ENCODE peak calls at places on chromosomes 3 and 15, in four cellular contexts. T, C, K and L are unnamed samples.

GRCh38 chr3:54874816-54875556 is 52.9 kb downstream of the LRTM1 start:
- DNase-seq in T (no peak), C (no peak), K (no peak), L (no peak)

GRCh38 chr3:129404610-129405009 is 23.8 kb downstream of the EFCAB12 start:
- DNase-seq in T (no peak), C (no peak), K (no peak), L (no peak)

GRCh38 chr3:25679166-25679565 is 14.5 kb upstream of the TOP2B start:
- DNase-seq in T (no peak), C (no peak), K (no peak), L (no peak)

GRCh38 chr15:37921527-37922385 is 12.7 kb upstream of the TMCO5A start:
- DNase-seq in T (no peak), C (peak; percentile 33), K (no peak), L (no peak)

GRCh38 chr3:144760831-144761230 is 789.2 kb downstream of the DIPK2A start:
- DNase-seq in T (no peak), C (peak; percentile 23), K (peak; percentile 13), L (no peak)

GRCh38 chr15:83653639-83654378 is at the start of gene ADAMTSL3:
- DNase-seq in T (no peak), C (peak; percentile 70), K (peak; percentile 78), L (no peak)

GRCh38 chr3:125107861-125108567 is 52.2 kb upstream of the HEG1 start:
- DNase-seq in T (no peak), C (peak; percentile 80), K (peak; percentile 77), L (no peak)

GRCh38 chr3:17629400-17629799 is 113.0 kb downstream of the TBC1D5 start:
- DNase-seq in T (no peak), C (no peak), K (no peak), L (no peak)

GRCh38 chr3:16496408-16497222 is 16.9 kb downstream of the RFTN1 start:
- DNase-seq in T (no peak), C (no peak), K (no peak), L (no peak)

GRCh38 chr3:28502555-28502954 is 153.9 kb upstream of the AZI2 start:
- DNase-seq in T (no peak), C (no peak), K (no peak), L (no peak)

GRCh38 chr3:194871143-194871863 is 185.6 kb downstream of the FAM43A start:
- DNase-seq in T (no peak), C (peak; percentile 86), K (peak; percentile 85), L (no peak)

GRCh38 chr3:48367201-48367600 is 4.8 kb upstream of the FBXW12 start:
- DNase-seq in T (no peak), C (peak; percentile 1), K (peak; percentile 12), L (no peak)

GRCh38 chr15:63197626-63198025 is 8.2 kb downstream of the RAB8B start:
- DNase-seq in T (no peak), C (no peak), K (no peak), L (no peak)

GRCh38 chr3:160225181-160226025 is at the start of gene C3orf80:
- DNase-seq in T (peak; percentile 33), C (peak; percentile 33), K (peak; percentile 48), L (peak; percentile 26)

GRCh38 chr3:111859061-111859973 is at the start of gene PHLDB2:
- DNase-seq in T (peak; percentile 42), C (peak; percentile 92), K (peak; percentile 87), L (peak; percentile 84)